ENCODE peak calls at places on chromosomes 3 and 15, in eight cellular contexts. One of them, this sample, is unnamed.

GRCh38 chr3:138441742-138442141 is 7.3 kb downstream of the ESYT3 start:
- DNase-seq in AG04450: no peak
- DNase-seq in HepG2: no peak
- DNase-seq in cardiac muscle cell: peak
- DNase-seq in tibial artery: no peak
- DNase-seq in colonic mucosa: no peak
- DNase-seq in lower leg skin: no peak
- DNase-seq in astrocyte of the cerebellum: no peak
- DNase-seq in this sample: no peak

GRCh38 chr3:25587094-25587493 is 77.6 kb downstream of the TOP2B start:
- DNase-seq in AG04450: no peak
- DNase-seq in HepG2: no peak
- DNase-seq in cardiac muscle cell: no peak
- DNase-seq in tibial artery: no peak
- DNase-seq in colonic mucosa: no peak
- DNase-seq in lower leg skin: no peak
- DNase-seq in astrocyte of the cerebellum: no peak
- DNase-seq in this sample: no peak

GRCh38 chr3:17204049-17204650 is 319.4 kb downstream of the PLCL2 start:
- DNase-seq in AG04450: no peak
- DNase-seq in HepG2: no peak
- DNase-seq in cardiac muscle cell: no peak
- DNase-seq in tibial artery: no peak
- DNase-seq in colonic mucosa: no peak
- DNase-seq in lower leg skin: no peak
- DNase-seq in astrocyte of the cerebellum: no peak
- DNase-seq in this sample: no peak

GRCh38 chr15:32029409-32029861 is 880 bp upstream of the CHRNA7 start:
- DNase-seq in AG04450: no peak
- DNase-seq in HepG2: no peak
- DNase-seq in cardiac muscle cell: peak
- DNase-seq in tibial artery: no peak
- DNase-seq in colonic mucosa: peak
- DNase-seq in lower leg skin: no peak
- DNase-seq in astrocyte of the cerebellum: no peak
- DNase-seq in this sample: no peak

GRCh38 chr15:42491540-42492225 is 742 bp upstream of the ZNF106 start:
- DNase-seq in AG04450: peak
- DNase-seq in HepG2: peak
- DNase-seq in cardiac muscle cell: peak
- DNase-seq in tibial artery: no peak
- DNase-seq in colonic mucosa: no peak
- DNase-seq in lower leg skin: no peak
- DNase-seq in astrocyte of the cerebellum: no peak
- DNase-seq in this sample: no peak

GRCh38 chr3:47664519-47664918 is 85.9 kb upstream of the CSPG5 start:
- DNase-seq in AG04450: no peak
- DNase-seq in HepG2: peak
- DNase-seq in cardiac muscle cell: peak
- DNase-seq in tibial artery: no peak
- DNase-seq in colonic mucosa: no peak
- DNase-seq in lower leg skin: no peak
- DNase-seq in astrocyte of the cerebellum: no peak
- DNase-seq in this sample: no peak

GRCh38 chr3:124097362-124098120 is 105.6 kb upstream of the ROPN1 start:
- DNase-seq in AG04450: no peak
- DNase-seq in HepG2: no peak
- DNase-seq in cardiac muscle cell: no peak
- DNase-seq in tibial artery: no peak
- DNase-seq in colonic mucosa: no peak
- DNase-seq in lower leg skin: no peak
- DNase-seq in astrocyte of the cerebellum: no peak
- DNase-seq in this sample: no peak

GRCh38 chr3:15291589-15292541 is 40.5 kb downstream of the SH3BP5 start:
- DNase-seq in AG04450: no peak
- DNase-seq in HepG2: no peak
- DNase-seq in cardiac muscle cell: peak
- DNase-seq in tibial artery: no peak
- DNase-seq in colonic mucosa: no peak
- DNase-seq in lower leg skin: no peak
- DNase-seq in astrocyte of the cerebellum: no peak
- DNase-seq in this sample: no peak

GRCh38 chr15:98723195-98723594 is 74.9 kb downstream of the IGF1R start:
- DNase-seq in AG04450: no peak
- DNase-seq in HepG2: no peak
- DNase-seq in cardiac muscle cell: no peak
- DNase-seq in tibial artery: no peak
- DNase-seq in colonic mucosa: no peak
- DNase-seq in lower leg skin: no peak
- DNase-seq in astrocyte of the cerebellum: no peak
- DNase-seq in this sample: no peak

GRCh38 chr3:14514323-14514720 is 25.8 kb downstream of the GRIP2 start:
- DNase-seq in AG04450: no peak
- DNase-seq in HepG2: no peak
- DNase-seq in cardiac muscle cell: no peak
- DNase-seq in tibial artery: no peak
- DNase-seq in colonic mucosa: no peak
- DNase-seq in lower leg skin: peak
- DNase-seq in astrocyte of the cerebellum: no peak
- DNase-seq in this sample: peak

GRCh38 chr3:185823280-185824044 is 1.4 kb downstream of the IGF2BP2 start:
- DNase-seq in AG04450: no peak
- DNase-seq in HepG2: no peak
- DNase-seq in cardiac muscle cell: peak
- DNase-seq in tibial artery: peak
- DNase-seq in colonic mucosa: peak
- DNase-seq in lower leg skin: peak
- DNase-seq in astrocyte of the cerebellum: no peak
- DNase-seq in this sample: no peak

GRCh38 chr3:3636815-3637214 is 162.4 kb upstream of the LRRN1 start:
- DNase-seq in AG04450: no peak
- DNase-seq in HepG2: no peak
- DNase-seq in cardiac muscle cell: no peak
- DNase-seq in tibial artery: no peak
- DNase-seq in colonic mucosa: no peak
- DNase-seq in lower leg skin: no peak
- DNase-seq in astrocyte of the cerebellum: no peak
- DNase-seq in this sample: no peak

GRCh38 chr3:48826451-48826850 is 21.2 kb downstream of the PRKAR2A start:
- DNase-seq in AG04450: peak
- DNase-seq in HepG2: no peak
- DNase-seq in cardiac muscle cell: peak
- DNase-seq in tibial artery: no peak
- DNase-seq in colonic mucosa: no peak
- DNase-seq in lower leg skin: peak
- DNase-seq in astrocyte of the cerebellum: peak
- DNase-seq in this sample: no peak

GRCh38 chr15:54273928-54274327 is 295.7 kb downstream of the UNC13C start:
- DNase-seq in AG04450: no peak
- DNase-seq in HepG2: no peak
- DNase-seq in cardiac muscle cell: no peak
- DNase-seq in tibial artery: no peak
- DNase-seq in colonic mucosa: no peak
- DNase-seq in lower leg skin: no peak
- DNase-seq in astrocyte of the cerebellum: no peak
- DNase-seq in this sample: no peak

GRCh38 chr3:128942161-128942952 is 51.5 kb downstream of the CFAP92 start:
- DNase-seq in AG04450: no peak
- DNase-seq in HepG2: peak
- DNase-seq in cardiac muscle cell: no peak
- DNase-seq in tibial artery: no peak
- DNase-seq in colonic mucosa: peak
- DNase-seq in lower leg skin: no peak
- DNase-seq in astrocyte of the cerebellum: no peak
- DNase-seq in this sample: no peak

GRCh38 chr3:163776753-163777152 is 1301.5 kb downstream of the SI start:
- DNase-seq in AG04450: no peak
- DNase-seq in HepG2: peak
- DNase-seq in cardiac muscle cell: no peak
- DNase-seq in tibial artery: no peak
- DNase-seq in colonic mucosa: no peak
- DNase-seq in lower leg skin: no peak
- DNase-seq in astrocyte of the cerebellum: no peak
- DNase-seq in this sample: no peak

GRCh38 chr15:95032181-95032580 is 800.8 kb downstream of the MCTP2 start:
- DNase-seq in AG04450: no peak
- DNase-seq in HepG2: no peak
- DNase-seq in cardiac muscle cell: no peak
- DNase-seq in tibial artery: no peak
- DNase-seq in colonic mucosa: no peak
- DNase-seq in lower leg skin: no peak
- DNase-seq in astrocyte of the cerebellum: peak
- DNase-seq in this sample: no peak

GRCh38 chr3:42988097-42988496 is 9.0 kb downstream of the GASK1A start:
- DNase-seq in AG04450: no peak
- DNase-seq in HepG2: no peak
- DNase-seq in cardiac muscle cell: no peak
- DNase-seq in tibial artery: no peak
- DNase-seq in colonic mucosa: no peak
- DNase-seq in lower leg skin: no peak
- DNase-seq in astrocyte of the cerebellum: no peak
- DNase-seq in this sample: no peak

GRCh38 chr3:187027531-187027936 is 97.2 kb downstream of the ST6GAL1 start:
- DNase-seq in AG04450: no peak
- DNase-seq in HepG2: no peak
- DNase-seq in cardiac muscle cell: no peak
- DNase-seq in tibial artery: no peak
- DNase-seq in colonic mucosa: peak
- DNase-seq in lower leg skin: no peak
- DNase-seq in astrocyte of the cerebellum: no peak
- DNase-seq in this sample: no peak

GRCh38 chr3:20039765-20040475 is at the start of gene KAT2B:
- DNase-seq in AG04450: no peak
- DNase-seq in HepG2: peak
- DNase-seq in cardiac muscle cell: peak
- DNase-seq in tibial artery: peak
- DNase-seq in colonic mucosa: peak
- DNase-seq in lower leg skin: peak
- DNase-seq in astrocyte of the cerebellum: no peak
- DNase-seq in this sample: no peak

GRCh38 chr15:30906366-30906765 is 2.7 kb downstream of the FAN1 start:
- DNase-seq in AG04450: no peak
- DNase-seq in HepG2: no peak
- DNase-seq in cardiac muscle cell: no peak
- DNase-seq in tibial artery: no peak
- DNase-seq in colonic mucosa: peak
- DNase-seq in lower leg skin: peak
- DNase-seq in astrocyte of the cerebellum: no peak
- DNase-seq in this sample: no peak

GRCh38 chr15:80699981-80700380 is 4.9 kb downstream of the ABHD17C start:
- DNase-seq in AG04450: no peak
- DNase-seq in HepG2: no peak
- DNase-seq in cardiac muscle cell: no peak
- DNase-seq in tibial artery: no peak
- DNase-seq in colonic mucosa: no peak
- DNase-seq in lower leg skin: no peak
- DNase-seq in astrocyte of the cerebellum: no peak
- DNase-seq in this sample: no peak

GRCh38 chr15:42107483-42107882 is 13.1 kb upstream of the PLA2G4D start:
- DNase-seq in AG04450: no peak
- DNase-seq in HepG2: no peak
- DNase-seq in cardiac muscle cell: no peak
- DNase-seq in tibial artery: no peak
- DNase-seq in colonic mucosa: peak
- DNase-seq in lower leg skin: no peak
- DNase-seq in astrocyte of the cerebellum: no peak
- DNase-seq in this sample: no peak

GRCh38 chr15:62895139-62895866 is 147.2 kb upstream of the TPM1 start:
- DNase-seq in AG04450: peak
- DNase-seq in HepG2: peak
- DNase-seq in cardiac muscle cell: peak
- DNase-seq in tibial artery: no peak
- DNase-seq in colonic mucosa: no peak
- DNase-seq in lower leg skin: no peak
- DNase-seq in astrocyte of the cerebellum: no peak
- DNase-seq in this sample: no peak

GRCh38 chr15:42218953-42219596 is 11.0 kb upstream of the VPS39 start:
- DNase-seq in AG04450: no peak
- DNase-seq in HepG2: no peak
- DNase-seq in cardiac muscle cell: no peak
- DNase-seq in tibial artery: no peak
- DNase-seq in colonic mucosa: no peak
- DNase-seq in lower leg skin: no peak
- DNase-seq in astrocyte of the cerebellum: no peak
- DNase-seq in this sample: no peak

GRCh38 chr15:58324533-58324932 is 107.3 kb upstream of the LIPC start:
- DNase-seq in AG04450: no peak
- DNase-seq in HepG2: no peak
- DNase-seq in cardiac muscle cell: no peak
- DNase-seq in tibial artery: no peak
- DNase-seq in colonic mucosa: no peak
- DNase-seq in lower leg skin: no peak
- DNase-seq in astrocyte of the cerebellum: no peak
- DNase-seq in this sample: no peak
- H3K4me3 ChIP-seq in AG04450: no peak
- H3K4me3 ChIP-seq in HepG2: no peak
- H3K4me3 ChIP-seq in cardiac muscle cell: no peak
- H3K4me3 ChIP-seq in tibial artery: no peak
- H3K4me3 ChIP-seq in colonic mucosa: no peak
- H3K4me3 ChIP-seq in lower leg skin: no peak
- H3K4me3 ChIP-seq in astrocyte of the cerebellum: no peak
- H3K4me3 ChIP-seq in this sample: no peak

GRCh38 chr3:176321099-176321498 is 876.2 kb downstream of the TBL1XR1 start:
- DNase-seq in AG04450: no peak
- DNase-seq in HepG2: no peak
- DNase-seq in cardiac muscle cell: no peak
- DNase-seq in tibial artery: no peak
- DNase-seq in colonic mucosa: no peak
- DNase-seq in lower leg skin: no peak
- DNase-seq in astrocyte of the cerebellum: no peak
- DNase-seq in this sample: no peak
- H3K4me3 ChIP-seq in AG04450: no peak
- H3K4me3 ChIP-seq in HepG2: no peak
- H3K4me3 ChIP-seq in cardiac muscle cell: no peak
- H3K4me3 ChIP-seq in tibial artery: no peak
- H3K4me3 ChIP-seq in colonic mucosa: no peak
- H3K4me3 ChIP-seq in lower leg skin: no peak
- H3K4me3 ChIP-seq in astrocyte of the cerebellum: no peak
- H3K4me3 ChIP-seq in this sample: no peak

DNA sequence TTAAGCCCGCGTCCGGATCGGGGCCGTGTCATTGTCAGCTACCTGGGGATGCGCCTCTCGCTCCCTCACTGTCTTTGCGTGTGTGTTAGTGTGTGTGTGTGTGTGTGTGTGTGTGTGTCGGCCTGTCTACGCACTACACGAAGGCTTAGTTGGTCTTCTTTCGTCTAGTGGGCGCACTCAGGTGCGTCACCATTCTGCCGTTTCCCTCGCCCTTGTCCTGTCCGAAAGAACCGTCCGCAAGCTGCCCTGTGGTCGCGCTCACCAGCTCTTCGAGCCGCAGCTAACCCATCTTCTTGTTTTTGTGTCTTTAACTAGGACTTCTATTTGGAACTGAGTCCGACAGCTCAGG is 650 bp upstream of the PAQR9 start:
- DNase-seq in AG04450: no peak
- DNase-seq in HepG2: no peak
- DNase-seq in cardiac muscle cell: no peak
- DNase-seq in tibial artery: no peak
- DNase-seq in colonic mucosa: no peak
- DNase-seq in lower leg skin: no peak
- DNase-seq in astrocyte of the cerebellum: no peak
- DNase-seq in this sample: no peak
- H3K4me3 ChIP-seq in AG04450: peak
- H3K4me3 ChIP-seq in HepG2: peak
- H3K4me3 ChIP-seq in cardiac muscle cell: peak
- H3K4me3 ChIP-seq in tibial artery: peak
- H3K4me3 ChIP-seq in colonic mucosa: no peak
- H3K4me3 ChIP-seq in lower leg skin: no peak
- H3K4me3 ChIP-seq in astrocyte of the cerebellum: peak
- H3K4me3 ChIP-seq in this sample: peak

GRCh38 chr3:50303038-50303815 is at the start of gene HYAL1:
- DNase-seq in AG04450: no peak
- DNase-seq in HepG2: peak
- DNase-seq in cardiac muscle cell: peak
- DNase-seq in tibial artery: no peak
- DNase-seq in colonic mucosa: peak
- DNase-seq in lower leg skin: peak
- DNase-seq in astrocyte of the cerebellum: no peak
- DNase-seq in this sample: no peak
- H3K4me3 ChIP-seq in AG04450: no peak
- H3K4me3 ChIP-seq in HepG2: peak
- H3K4me3 ChIP-seq in cardiac muscle cell: no peak
- H3K4me3 ChIP-seq in tibial artery: no peak
- H3K4me3 ChIP-seq in colonic mucosa: peak
- H3K4me3 ChIP-seq in lower leg skin: no peak
- H3K4me3 ChIP-seq in astrocyte of the cerebellum: no peak
- H3K4me3 ChIP-seq in this sample: peak

This sample was measured in ascending aorta.